ENCODE peak calls at places on chromosome 12, in seven cellular contexts. One of them, this sample, is unnamed.

GRCh38 chr12:59654061-59654460 is 58.2 kb downstream of the SLC16A7 start:
- DNase-seq in stomach: no peak
- DNase-seq in spleen: no peak
- DNase-seq in esophagus muscularis mucosa: no peak
- DNase-seq in GM12891: no peak
- DNase-seq in GM23338: no peak
- DNase-seq in prostate gland: no peak
- DNase-seq in this sample: no peak

GRCh38 chr12:455821-456220 is 3.9 kb upstream of the B4GALNT3 start:
- DNase-seq in esophagus muscularis mucosa: no peak
- DNase-seq in GM12891: no peak
- DNase-seq in spleen: no peak
- DNase-seq in GM23338: no peak
- DNase-seq in prostate gland: no peak
- DNase-seq in stomach: no peak
- DNase-seq in this sample: no peak

GRCh38 chr12:113933201-113933786 is 32.8 kb downstream of the RBM19 start:
- DNase-seq in stomach: no peak
- DNase-seq in GM23338: peak; percentile 37
- DNase-seq in esophagus muscularis mucosa: no peak
- DNase-seq in spleen: no peak
- DNase-seq in GM12891: no peak
- DNase-seq in prostate gland: no peak
- DNase-seq in this sample: no peak

GRCh38 chr12:19884081-19884480 is 444.8 kb downstream of the AEBP2 start:
- DNase-seq in esophagus muscularis mucosa: no peak
- DNase-seq in prostate gland: no peak
- DNase-seq in GM23338: no peak
- DNase-seq in spleen: no peak
- DNase-seq in stomach: no peak
- DNase-seq in GM12891: no peak
- DNase-seq in this sample: no peak

GRCh38 chr12:45407967-45408743 is 192.3 kb downstream of the ANO6 start:
- DNase-seq in prostate gland: no peak
- DNase-seq in GM12891: no peak
- DNase-seq in spleen: no peak
- DNase-seq in stomach: no peak
- DNase-seq in esophagus muscularis mucosa: no peak
- DNase-seq in GM23338: no peak
- DNase-seq in this sample: no peak

GRCh38 chr12:68924546-68924945 is 8.4 kb downstream of the CPM start:
- DNase-seq in esophagus muscularis mucosa: no peak
- DNase-seq in GM23338: no peak
- DNase-seq in prostate gland: no peak
- DNase-seq in spleen: no peak
- DNase-seq in GM12891: no peak
- DNase-seq in stomach: no peak
- DNase-seq in this sample: no peak

GRCh38 chr12:21849878-21850277 is 75.4 kb upstream of the KCNJ8 start:
- DNase-seq in stomach: no peak
- DNase-seq in spleen: no peak
- DNase-seq in prostate gland: no peak
- DNase-seq in esophagus muscularis mucosa: no peak
- DNase-seq in GM12891: no peak
- DNase-seq in GM23338: no peak
- DNase-seq in this sample: no peak

GRCh38 chr12:109715310-109716091 is 1.9 kb downstream of the FAM222A start:
- DNase-seq in prostate gland: no peak
- DNase-seq in spleen: no peak
- DNase-seq in GM23338: peak; percentile 51
- DNase-seq in esophagus muscularis mucosa: no peak
- DNase-seq in GM12891: no peak
- DNase-seq in stomach: peak; percentile 46
- DNase-seq in this sample: no peak

GRCh38 chr12:104669057-104669770 is 212.5 kb downstream of the CHST11 start:
- DNase-seq in GM12891: no peak
- DNase-seq in GM23338: peak; percentile 40
- DNase-seq in stomach: peak; percentile 80
- DNase-seq in prostate gland: peak; percentile 63
- DNase-seq in spleen: no peak
- DNase-seq in esophagus muscularis mucosa: no peak
- DNase-seq in this sample: no peak

GRCh38 chr12:6070472-6071257 is 53.8 kb downstream of the VWF start:
- DNase-seq in spleen: no peak
- DNase-seq in GM23338: no peak
- DNase-seq in esophagus muscularis mucosa: no peak
- DNase-seq in stomach: no peak
- DNase-seq in prostate gland: peak; percentile 21
- DNase-seq in GM12891: no peak
- DNase-seq in this sample: no peak

GRCh38 chr12:104190151-104190550 is 25.4 kb upstream of the TXNRD1 start:
- DNase-seq in prostate gland: no peak
- DNase-seq in stomach: no peak
- DNase-seq in esophagus muscularis mucosa: no peak
- DNase-seq in GM23338: no peak
- DNase-seq in GM12891: no peak
- DNase-seq in spleen: no peak
- DNase-seq in this sample: no peak

GRCh38 chr12:54287316-54288157 is 7.0 kb downstream of the HNRNPA1 start:
- DNase-seq in esophagus muscularis mucosa: no peak
- DNase-seq in GM12891: no peak
- DNase-seq in stomach: no peak
- DNase-seq in GM23338: peak; percentile 32
- DNase-seq in prostate gland: no peak
- DNase-seq in spleen: no peak
- DNase-seq in this sample: no peak

GRCh38 chr12:54282949-54283593 is 2.5 kb downstream of the HNRNPA1 start:
- DNase-seq in esophagus muscularis mucosa: no peak
- DNase-seq in prostate gland: no peak
- DNase-seq in GM23338: no peak
- DNase-seq in spleen: no peak
- DNase-seq in stomach: no peak
- DNase-seq in GM12891: no peak
- DNase-seq in this sample: no peak

GRCh38 chr12:54280401-54281260 is at the start of gene HNRNPA1:
- DNase-seq in prostate gland: peak; percentile 99
- DNase-seq in GM12891: peak; percentile 73
- DNase-seq in GM23338: peak; percentile 100
- DNase-seq in spleen: peak; percentile 92
- DNase-seq in esophagus muscularis mucosa: peak; percentile 99
- DNase-seq in stomach: peak; percentile 96
- DNase-seq in this sample: peak; percentile 100

GRCh38 chr12:54285150-54286041 is 4.9 kb downstream of the HNRNPA1 start:
- DNase-seq in stomach: no peak
- DNase-seq in GM12891: no peak
- DNase-seq in spleen: no peak
- DNase-seq in prostate gland: no peak
- DNase-seq in esophagus muscularis mucosa: no peak
- DNase-seq in GM23338: no peak
- DNase-seq in this sample: no peak

DNA sequence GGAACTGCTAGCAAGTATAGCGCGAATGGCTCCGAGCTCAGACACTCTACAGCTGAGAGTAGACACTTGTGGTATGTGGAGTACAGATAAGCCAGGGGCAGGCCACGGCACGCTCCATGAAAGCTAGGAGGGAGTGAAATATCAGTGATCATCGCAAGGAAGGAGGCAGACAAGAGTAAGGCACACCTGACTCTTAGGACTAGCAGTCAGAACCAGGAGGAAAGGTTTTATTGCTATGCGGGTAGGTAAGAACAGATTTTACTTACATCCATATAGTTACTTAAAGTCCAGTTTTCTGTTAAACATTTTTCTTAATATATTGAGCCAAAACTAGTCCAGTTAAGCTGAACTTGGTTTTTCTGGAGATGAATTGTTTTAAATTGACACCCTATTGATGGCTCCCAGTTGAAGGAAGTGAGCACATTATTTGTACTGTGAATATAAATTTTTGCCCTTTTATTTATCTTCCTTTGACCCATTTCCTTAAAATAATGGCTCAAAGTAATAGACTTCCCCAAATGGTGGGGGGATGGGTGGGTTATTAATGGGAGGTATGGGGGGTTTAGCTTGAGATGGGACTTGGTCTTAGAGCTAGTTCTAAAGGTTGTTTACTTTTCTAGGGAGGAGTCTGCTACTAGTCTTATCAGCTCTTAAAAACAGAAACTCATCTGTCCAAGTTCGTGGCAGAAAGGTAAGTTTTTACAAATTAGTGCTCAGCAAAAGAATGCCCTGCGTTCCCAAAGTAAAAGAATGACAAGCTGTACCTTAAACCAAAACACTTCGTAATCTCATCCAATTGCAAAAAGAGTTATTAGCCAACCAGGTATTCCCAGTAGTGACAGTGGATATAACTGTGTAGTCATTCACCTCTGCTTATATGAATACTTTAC is 5.8 kb downstream of the HNRNPA1 start:
- DNase-seq in GM12891: no peak
- DNase-seq in spleen: no peak
- DNase-seq in stomach: no peak
- DNase-seq in esophagus muscularis mucosa: no peak
- DNase-seq in GM23338: peak; percentile 15
- DNase-seq in prostate gland: peak; percentile 18
- DNase-seq in this sample: no peak
- TF ChIP-seq POLR2AphosphoS5 in GM12891: peak; percentile 89
- TF ChIP-seq POLR2AphosphoS5 in spleen: no peak
- TF ChIP-seq POLR2AphosphoS5 in stomach: no peak
- TF ChIP-seq POLR2AphosphoS5 in esophagus muscularis mucosa: no peak
- TF ChIP-seq POLR2AphosphoS5 in GM23338: peak; percentile 14
- TF ChIP-seq POLR2AphosphoS5 in prostate gland: peak; percentile 10
- TF ChIP-seq POLR2AphosphoS5 in this sample: no peak

DNA sequence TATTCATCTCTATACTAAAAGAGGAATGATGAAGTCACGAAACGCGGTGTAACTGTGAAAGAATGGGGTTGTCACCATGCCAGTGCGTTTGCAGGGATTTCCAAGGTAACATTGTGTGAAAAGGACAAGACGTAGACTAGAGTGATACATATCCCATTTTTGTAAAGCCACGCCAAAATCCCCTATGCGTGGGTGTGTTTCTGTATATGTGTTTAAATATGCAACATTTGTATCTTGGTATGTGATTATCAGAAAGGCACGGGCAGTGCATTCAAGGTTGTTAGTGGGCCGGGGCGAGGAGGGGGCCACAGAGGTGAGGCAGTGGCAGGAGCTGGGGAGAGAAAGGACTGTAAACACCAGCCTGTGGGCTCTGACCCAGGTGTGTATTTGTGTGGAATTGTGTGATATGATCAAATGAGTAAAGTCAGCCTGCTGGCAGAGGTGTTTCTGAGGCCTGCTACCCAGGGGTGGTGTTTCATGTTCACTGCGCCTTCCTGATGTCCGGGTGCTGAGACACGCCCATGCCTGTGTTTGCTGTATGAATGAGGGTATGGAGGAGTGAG is 137.8 kb downstream of the ADGRD1 start:
- DNase-seq in spleen: no peak
- DNase-seq in GM12891: no peak
- DNase-seq in GM23338: no peak
- DNase-seq in stomach: no peak
- DNase-seq in esophagus muscularis mucosa: no peak
- DNase-seq in prostate gland: no peak
- DNase-seq in this sample: no peak
- TF ChIP-seq POLR2AphosphoS5 in spleen: no peak
- TF ChIP-seq POLR2AphosphoS5 in GM12891: no peak
- TF ChIP-seq POLR2AphosphoS5 in GM23338: no peak
- TF ChIP-seq POLR2AphosphoS5 in stomach: no peak
- TF ChIP-seq POLR2AphosphoS5 in esophagus muscularis mucosa: no peak
- TF ChIP-seq POLR2AphosphoS5 in prostate gland: no peak
- TF ChIP-seq POLR2AphosphoS5 in this sample: no peak

DNA sequence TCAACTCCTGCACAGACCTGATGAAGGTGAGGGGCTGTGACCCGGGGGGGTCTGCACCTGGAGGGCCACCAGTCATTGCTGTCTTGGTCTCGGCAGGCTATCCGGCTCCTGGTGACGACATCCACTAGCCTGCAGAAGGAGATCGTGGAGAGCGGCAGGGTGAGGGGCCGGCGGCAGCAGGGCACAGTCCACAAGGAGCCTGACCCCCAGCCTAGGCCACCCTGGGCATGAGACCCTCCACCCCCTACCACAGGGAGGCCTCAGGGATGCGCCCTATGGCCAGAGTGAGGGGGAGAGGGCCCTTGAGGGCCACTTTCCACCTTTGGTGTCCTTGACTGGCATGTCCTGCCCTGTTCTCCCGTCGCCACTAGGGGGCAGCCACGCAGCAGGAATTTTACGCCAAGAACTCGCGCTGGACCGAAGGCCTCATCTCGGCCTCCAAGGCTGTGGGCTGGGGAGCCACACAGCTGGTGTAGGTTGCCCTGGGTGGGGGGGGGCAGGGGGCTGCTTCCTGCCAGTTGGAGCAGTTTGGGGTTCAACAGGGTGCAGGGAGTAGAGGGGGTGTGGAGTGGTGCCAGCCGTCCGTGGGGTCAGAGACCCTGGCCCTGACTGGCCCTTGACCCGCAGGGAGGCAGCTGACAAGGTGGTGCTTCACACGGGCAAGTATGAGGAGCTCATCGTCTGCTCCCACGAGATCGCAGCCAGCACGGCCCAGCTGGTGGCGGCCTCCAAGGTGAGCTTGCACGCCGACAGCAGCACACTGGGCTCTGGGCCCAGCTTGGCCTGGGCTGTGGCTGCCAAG is 25.0 kb downstream of the HIP1R start:
- DNase-seq in prostate gland: peak; percentile 79
- DNase-seq in spleen: peak; percentile 96
- DNase-seq in esophagus muscularis mucosa: no peak
- DNase-seq in stomach: peak; percentile 87
- DNase-seq in GM12891: peak; percentile 91
- DNase-seq in GM23338: peak; percentile 84
- DNase-seq in this sample: no peak
- TF ChIP-seq POLR2AphosphoS5 in prostate gland: peak; percentile 61
- TF ChIP-seq POLR2AphosphoS5 in spleen: peak; percentile 69
- TF ChIP-seq POLR2AphosphoS5 in esophagus muscularis mucosa: no peak
- TF ChIP-seq POLR2AphosphoS5 in stomach: no peak
- TF ChIP-seq POLR2AphosphoS5 in GM12891: no peak
- TF ChIP-seq POLR2AphosphoS5 in GM23338: no peak
- TF ChIP-seq POLR2AphosphoS5 in this sample: peak; percentile 25

GRCh38 chr12:4899361-4899760 is 10.3 kb upstream of the KCNA1 start:
- DNase-seq in GM12891: no peak
- DNase-seq in esophagus muscularis mucosa: no peak
- DNase-seq in spleen: no peak
- DNase-seq in prostate gland: no peak
- DNase-seq in GM23338: peak; percentile 56
- DNase-seq in stomach: no peak
- DNase-seq in this sample: no peak

GRCh38 chr12:4891866-4892265 is 17.8 kb upstream of the KCNA1 start:
- DNase-seq in GM12891: no peak
- DNase-seq in esophagus muscularis mucosa: no peak
- DNase-seq in spleen: no peak
- DNase-seq in stomach: no peak
- DNase-seq in GM23338: no peak
- DNase-seq in prostate gland: no peak
- DNase-seq in this sample: no peak

GRCh38 chr12:4892418-4892817 is 17.3 kb upstream of the KCNA1 start:
- DNase-seq in spleen: no peak
- DNase-seq in stomach: no peak
- DNase-seq in GM12891: no peak
- DNase-seq in esophagus muscularis mucosa: peak; percentile 45
- DNase-seq in prostate gland: no peak
- DNase-seq in GM23338: no peak
- DNase-seq in this sample: no peak

DNA sequence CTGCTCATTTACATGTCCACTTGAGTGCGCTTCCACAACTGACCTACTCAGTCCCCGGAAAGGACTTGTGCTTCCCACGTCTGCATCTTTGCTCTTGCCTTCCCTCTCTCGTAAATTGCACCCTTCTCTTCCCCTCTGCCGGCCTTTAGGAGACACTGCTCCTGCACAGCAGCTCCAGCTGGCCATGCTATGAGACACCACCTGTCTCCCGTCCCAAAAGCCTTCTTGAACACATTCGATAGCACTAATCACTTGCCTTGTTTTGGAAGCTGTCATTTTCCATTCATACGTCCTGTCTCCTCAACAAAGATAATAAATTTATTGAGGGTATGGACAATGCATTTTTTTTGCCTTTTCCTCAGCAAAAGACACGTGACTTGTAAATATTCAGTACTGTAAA is 15.7 kb upstream of the KCNA1 start:
- DNase-seq in GM23338: no peak
- DNase-seq in esophagus muscularis mucosa: peak; percentile 75
- DNase-seq in GM12891: no peak
- DNase-seq in spleen: no peak
- DNase-seq in prostate gland: no peak
- DNase-seq in stomach: no peak
- DNase-seq in this sample: no peak
- TF ChIP-seq POLR2AphosphoS5 in GM23338: no peak
- TF ChIP-seq POLR2AphosphoS5 in esophagus muscularis mucosa: no peak
- TF ChIP-seq POLR2AphosphoS5 in GM12891: no peak
- TF ChIP-seq POLR2AphosphoS5 in spleen: no peak
- TF ChIP-seq POLR2AphosphoS5 in prostate gland: no peak
- TF ChIP-seq POLR2AphosphoS5 in stomach: no peak
- TF ChIP-seq POLR2AphosphoS5 in this sample: no peak

This sample was measured in vagina.